ENCODE peak calls at places on chromosome 13, in ten cellular contexts. U is AG04449, E is psoas muscle, H is AG09309, Q is PC-3, L is BE2C, J is epithelial cell of esophagus, A is fibroblast of lung, K is dorsolateral prefrontal cortex, Z is endodermal cell. O is an unnamed sample.

GRCh38 chr13:90272356-90272755 is 1075.1 kb upstream of the MIR17HG start:
- DNase-seq in U (no peak), Z (no peak), Q (peak), H (no peak), E (no peak), J (peak), L (no peak), K (no peak), A (peak), O (peak)

GRCh38 chr13:32426981-32427851 is 714 bp downstream of the N4BP2L1 start:
- DNase-seq in E (peak), K (peak), Z (peak), Q (no peak), H (no peak), J (peak), L (peak), U (no peak), A (no peak), O (peak)

GRCh38 chr13:100798739-100799361 is 124.3 kb upstream of the TMTC4 start:
- DNase-seq in L (no peak), E (no peak), Q (no peak), K (no peak), U (no peak), Z (no peak), H (no peak), J (peak), A (no peak), O (no peak)

GRCh38 chr13:80141114-80141849 is 199.6 kb downstream of the SPRY2 start:
- DNase-seq in A (peak), Z (peak), U (peak), K (peak), E (peak), L (no peak), J (no peak), Q (no peak), H (no peak), O (peak)

GRCh38 chr13:99217461-99218101 is 16.9 kb downstream of the UBAC2 start:
- DNase-seq in K (no peak), H (no peak), J (no peak), A (no peak), E (no peak), Q (no peak), U (no peak), Z (no peak), L (no peak), O (no peak)

GRCh38 chr13:71619096-71619495 is 247.9 kb downstream of the DACH1 start:
- DNase-seq in K (no peak), A (peak), J (no peak), Z (no peak), U (no peak), Q (no peak), H (no peak), L (no peak), E (no peak), O (no peak)

GRCh38 chr13:42591602-42592001 is 17.6 kb downstream of the TNFSF11 start:
- DNase-seq in Z (no peak), K (no peak), L (no peak), Q (no peak), E (no peak), H (no peak), U (no peak), J (no peak), A (no peak), O (peak)

GRCh38 chr13:20190481-20191310 is 2.0 kb downstream of the GJB2 start:
- DNase-seq in Q (peak), E (no peak), U (peak), K (no peak), H (peak), Z (no peak), A (peak), J (peak), L (no peak), O (peak)

GRCh38 chr13:111153977-111154332 is 38.8 kb downstream of the ARHGEF7 start:
- DNase-seq in E (no peak), J (no peak), Z (no peak), K (peak), A (no peak), U (no peak), Q (peak), H (no peak), L (no peak), O (peak)

GRCh38 chr13:24165746-24166145 is 5.2 kb downstream of the SPATA13 start:
- DNase-seq in J (peak), E (no peak), H (no peak), K (no peak), Q (no peak), L (no peak), Z (peak), U (peak), A (peak), O (peak)

GRCh38 chr13:50026788-50027473 is 11.7 kb downstream of the KCNRG start:
- DNase-seq in Z (no peak), U (no peak), Q (no peak), J (no peak), H (no peak), A (no peak), K (no peak), E (no peak), L (no peak), O (no peak)

GRCh38 chr13:75442736-75443234 is 39.2 kb downstream of the TBC1D4 start:
- DNase-seq in H (no peak), E (no peak), K (no peak), L (no peak), Z (no peak), U (no peak), Q (no peak), A (peak), J (no peak), O (no peak)

GRCh38 chr13:112901951-112902651 is 66.9 kb upstream of the MCF2L start:
- DNase-seq in L (no peak), K (no peak), J (peak), U (no peak), A (peak), Z (peak), H (no peak), Q (no peak), E (no peak), O (no peak)

GRCh38 chr13:22789916-22790315 is 390.9 kb upstream of the SGCG start:
- DNase-seq in H (no peak), A (no peak), E (no peak), J (no peak), Q (no peak), K (no peak), L (no peak), Z (no peak), U (no peak), O (no peak)

GRCh38 chr13:66128201-66128600 is 1101.9 kb downstream of the PCDH9 start:
- DNase-seq in H (no peak), L (no peak), U (no peak), K (no peak), J (no peak), Z (no peak), Q (no peak), A (no peak), E (no peak), O (no peak)

GRCh38 chr13:51925865-51926527 is 64.2 kb downstream of the CCDC70 start:
- DNase-seq in A (no peak), E (no peak), L (no peak), Z (no peak), H (no peak), J (no peak), Q (no peak), K (no peak), U (no peak), O (no peak)

GRCh38 chr13:71408416-71408815 is 458.6 kb downstream of the DACH1 start:
- DNase-seq in L (no peak), H (no peak), A (no peak), J (peak), Z (no peak), U (no peak), E (no peak), K (no peak), Q (no peak), O (no peak)

GRCh38 chr13:25901460-25902376 is 150.1 kb downstream of the SHISA2 start:
- DNase-seq in U (no peak), A (peak), K (no peak), L (no peak), Z (no peak), J (peak), H (no peak), E (no peak), Q (peak), O (peak)

GRCh38 chr13:112953591-112954487 is 15.2 kb upstream of the MCF2L start:
- DNase-seq in U (no peak), H (no peak), E (no peak), K (no peak), Z (peak), J (no peak), A (no peak), L (no peak), Q (no peak), O (no peak)

GRCh38 chr13:34256236-34256635 is 438.3 kb downstream of the RFC3 start:
- DNase-seq in H (no peak), Z (no peak), A (no peak), U (no peak), K (no peak), L (no peak), Q (no peak), E (no peak), J (no peak), O (no peak)
- H3K4me3 ChIP-seq in H (no peak), Z (no peak), A (no peak), U (no peak), K (no peak), L (no peak), Q (no peak), E (no peak), J (no peak), O (no peak)

DNA sequence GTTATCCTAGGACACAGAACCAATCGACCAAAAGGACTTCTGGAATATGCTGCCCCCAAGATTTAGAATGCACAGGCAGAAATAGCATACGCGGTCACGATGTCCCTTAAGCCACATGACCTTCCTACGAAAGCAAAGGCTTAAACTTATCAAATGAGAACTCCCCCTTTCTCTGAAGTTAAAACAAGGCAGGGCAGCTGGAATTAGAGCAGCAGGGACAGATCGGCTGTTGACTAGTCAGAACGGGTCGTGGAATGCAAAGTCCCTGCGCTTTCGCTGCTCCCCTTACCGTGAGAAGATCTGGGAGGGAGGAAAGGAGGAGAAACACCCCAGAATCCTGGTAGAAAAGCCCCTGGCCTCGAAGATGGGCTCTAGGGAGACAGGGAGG is 799 bp upstream of the USPL1 start:
- DNase-seq in Z (peak), A (peak), H (peak), E (no peak), K (peak), J (peak), L (peak), Q (peak), U (peak), O (peak)
- TF ChIP-seq CTCF in Z (no peak), A (peak), H (no peak), E (no peak), K (no peak), J (no peak), L (peak), Q (no peak), U (no peak), O (no peak)

DNA sequence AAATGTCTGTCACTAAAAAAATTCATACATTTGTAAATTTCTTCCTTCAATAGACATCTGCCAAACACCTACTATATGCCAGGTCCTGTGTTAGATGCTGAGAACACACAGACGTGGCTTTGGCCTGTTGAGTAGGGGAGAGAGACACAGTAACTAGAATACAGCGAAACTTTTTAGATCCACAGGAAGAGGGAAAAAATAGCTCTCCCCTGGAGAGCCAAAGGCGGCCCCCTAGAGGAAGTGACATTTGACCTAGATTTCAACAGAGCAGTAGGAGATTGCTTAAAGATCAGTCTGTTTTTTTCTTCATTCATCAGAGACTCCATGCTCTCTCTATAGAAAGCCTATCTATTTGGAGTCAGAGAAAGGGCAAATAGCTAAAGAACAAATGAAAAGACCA is 11.3 kb downstream of the LCP1 start:
- DNase-seq in K (no peak), A (peak), Q (no peak), E (no peak), H (no peak), L (no peak), Z (no peak), U (no peak), J (no peak), O (peak)
- H3K4me3 ChIP-seq in K (no peak), A (no peak), Q (no peak), E (no peak), H (no peak), L (no peak), Z (no peak), U (no peak), J (no peak), O (no peak)

GRCh38 chr13:30355405-30355741 is 48.0 kb upstream of the KATNAL1 start:
- DNase-seq in E (no peak), Q (no peak), J (peak), K (no peak), U (no peak), Z (peak), A (no peak), L (peak), H (no peak), O (no peak)
- TF ChIP-seq CTCF in E (peak), Q (peak), J (peak), K (no peak), U (peak), Z (no peak), A (peak), L (peak), H (no peak), O (no peak)

O was measured in fibroblast of mammary gland.